ENCODE peak calls at places on chromosomes 4 and X, in eight cellular contexts. L, U, D, Q, C, E, S and K are unnamed samples.

GRCh38 chr4:23484689-23485088 is 405.2 kb downstream of the PPARGC1A start:
- DNase-seq in L (no peak), U (no peak), S (peak; percentile 58), E (no peak), C (peak; percentile 3), D (no peak), Q (no peak), K (no peak)

GRCh38 chrX:50941638-50942037 is 31.1 kb downstream of the BMP15 start:
- DNase-seq in U (peak; percentile 44), L (peak; percentile 7), D (no peak), S (peak; percentile 19), C (no peak), Q (no peak), E (no peak), K (no peak)

GRCh38 chrX:47169726-47170515 is 23.7 kb upstream of the UBA1 start:
- DNase-seq in C (no peak), S (no peak), E (no peak), D (no peak), L (peak; percentile 53), Q (no peak), U (peak; percentile 43), K (peak; percentile 65)

GRCh38 chr4:113145519-113146291 is 96.3 kb downstream of the ANK2 start:
- DNase-seq in S (peak; percentile 76), L (peak; percentile 7), D (no peak), C (no peak), Q (no peak), E (peak; percentile 20), U (no peak), K (no peak)

GRCh38 chr4:101790521-101791188 is at the start of gene BANK1:
- DNase-seq in L (no peak), C (peak; percentile 62), E (peak; percentile 47), Q (no peak), D (peak; percentile 16), S (peak; percentile 86), U (peak; percentile 91), K (peak; percentile 75)

GRCh38 chrX:11899091-11899490 is 141.1 kb downstream of the MSL3 start:
- DNase-seq in Q (no peak), U (no peak), D (no peak), E (no peak), C (peak; percentile 71), S (peak; percentile 1), L (no peak), K (no peak)

GRCh38 chr4:21697583-21697982 is 251.0 kb downstream of the KCNIP4 start:
- DNase-seq in Q (no peak), D (no peak), U (no peak), L (peak; percentile 32), S (peak; percentile 93), E (no peak), C (no peak), K (peak; percentile 28)

GRCh38 chr4:114911141-114911540 is 202.3 kb downstream of the NDST4 start:
- DNase-seq in C (no peak), S (no peak), D (no peak), U (no peak), Q (no peak), L (no peak), E (no peak), K (no peak)

GRCh38 chr4:186296481-186296880 is 30.5 kb downstream of the F11 start:
- DNase-seq in Q (no peak), C (no peak), D (no peak), S (no peak), U (no peak), L (no peak), E (peak; percentile 24), K (no peak)

GRCh38 chr4:8200302-8200975 is 1.3 kb downstream of the SH3TC1 start:
- DNase-seq in C (peak; percentile 62), Q (no peak), E (peak; percentile 76), D (no peak), S (no peak), L (no peak), U (peak; percentile 70), K (peak; percentile 75)

GRCh38 chr4:1784789-1785591 is 8.1 kb upstream of the FGFR3 start:
- DNase-seq in L (no peak), E (no peak), D (no peak), U (no peak), C (peak; percentile 18), Q (no peak), S (no peak), K (no peak)

GRCh38 chrX:43556207-43556606 is 99.9 kb upstream of the MAOA start:
- DNase-seq in E (peak; percentile 24), C (no peak), U (peak; percentile 57), L (no peak), D (no peak), S (no peak), Q (no peak), K (no peak)

GRCh38 chrX:43562372-43562771 is 93.7 kb upstream of the MAOA start:
- DNase-seq in E (no peak), S (no peak), U (no peak), Q (no peak), C (no peak), D (no peak), L (no peak), K (no peak)

GRCh38 chrX:43560247-43560946 is 95.7 kb upstream of the MAOA start:
- DNase-seq in E (no peak), Q (no peak), S (no peak), L (no peak), U (no peak), C (no peak), D (no peak), K (no peak)

GRCh38 chrX:43557792-43558191 is 98.3 kb upstream of the MAOA start:
- DNase-seq in Q (peak; percentile 0), C (peak; percentile 59), U (peak; percentile 85), S (peak; percentile 50), D (peak; percentile 63), E (peak; percentile 61), L (peak; percentile 56), K (peak; percentile 64)

DNA sequence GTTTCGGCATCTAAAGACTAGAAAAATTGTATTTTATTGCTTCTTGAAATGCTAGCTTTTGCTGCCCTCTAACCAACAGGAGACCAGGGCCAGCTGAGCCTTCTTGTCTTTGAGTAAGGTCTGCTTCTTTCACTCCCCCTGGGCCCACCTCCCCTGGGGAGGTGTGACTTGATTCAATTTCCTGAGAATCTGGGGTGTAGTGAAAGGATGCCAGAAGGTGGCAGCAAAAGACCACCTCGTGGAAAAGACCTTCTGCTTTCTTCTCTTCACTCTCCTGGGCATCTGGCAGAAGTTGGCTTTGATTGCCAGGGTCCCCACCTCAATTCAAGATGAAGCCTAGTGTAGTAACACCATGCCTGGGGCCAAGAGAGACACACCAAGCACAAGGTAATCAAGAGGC is 96.5 kb upstream of the MAOA start:
- DNase-seq in C (peak; percentile 57), L (peak; percentile 25), S (peak; percentile 85), Q (peak; percentile 0), E (peak; percentile 52), U (peak; percentile 71), D (peak; percentile 21), K (peak; percentile 38)
- H3K27ac ChIP-seq in C (no peak overlapping the region), L (no peak overlapping the region), S (no peak overlapping the region), Q (no peak overlapping the region), E (peak overlapping the region; percentile 17), U (no peak overlapping the region), D (no peak overlapping the region), K (no peak overlapping the region)

GRCh38 chrX:21961142-21961541 is 20.6 kb downstream of the SMS start:
- DNase-seq in U (no peak), E (no peak), C (no peak), D (no peak), Q (no peak), S (no peak), L (peak; percentile 13), K (no peak)

GRCh38 chrX:21966866-21967265 is 26.4 kb downstream of the SMS start:
- DNase-seq in C (no peak), U (no peak), S (no peak), D (no peak), Q (no peak), L (no peak), E (no peak), K (no peak)

GRCh38 chrX:21960569-21960968 is 20.1 kb downstream of the SMS start:
- DNase-seq in L (no peak), E (no peak), D (no peak), U (no peak), C (no peak), S (no peak), Q (no peak), K (peak; percentile 22)

GRCh38 chrX:21963226-21963625 is 22.7 kb downstream of the SMS start:
- DNase-seq in S (no peak), E (no peak), L (no peak), Q (peak; percentile 1), U (no peak), D (no peak), C (no peak), K (no peak)

DNA sequence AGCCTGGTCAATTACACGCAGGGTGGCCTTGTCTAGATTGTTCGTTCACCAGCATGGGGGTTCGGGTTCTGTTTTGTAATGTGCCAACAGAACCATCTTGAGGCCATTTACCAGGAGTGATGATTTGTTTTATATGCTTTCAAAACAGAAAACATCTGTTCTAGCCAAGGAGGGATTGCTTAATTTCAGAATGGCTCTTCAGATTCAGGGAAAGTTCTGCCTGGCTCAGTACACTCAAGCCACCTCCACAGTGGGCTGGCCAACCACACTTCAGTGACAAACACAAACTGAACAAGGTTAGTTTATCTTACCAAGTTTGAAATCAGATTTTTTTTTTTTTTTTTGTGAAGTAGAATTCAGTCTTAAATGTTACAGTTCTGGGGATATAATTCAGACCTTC is 23.2 kb downstream of the SMS start:
- DNase-seq in C (no peak), Q (no peak), S (no peak), L (peak; percentile 69), D (no peak), E (no peak), U (no peak), K (no peak)
- H3K27ac ChIP-seq in C (no peak overlapping the region), Q (peak overlapping the region; percentile 16), S (no peak overlapping the region), L (peak overlapping the region; percentile 58), D (no peak overlapping the region), E (no peak overlapping the region), U (no peak overlapping the region), K (no peak overlapping the region)

DNA sequence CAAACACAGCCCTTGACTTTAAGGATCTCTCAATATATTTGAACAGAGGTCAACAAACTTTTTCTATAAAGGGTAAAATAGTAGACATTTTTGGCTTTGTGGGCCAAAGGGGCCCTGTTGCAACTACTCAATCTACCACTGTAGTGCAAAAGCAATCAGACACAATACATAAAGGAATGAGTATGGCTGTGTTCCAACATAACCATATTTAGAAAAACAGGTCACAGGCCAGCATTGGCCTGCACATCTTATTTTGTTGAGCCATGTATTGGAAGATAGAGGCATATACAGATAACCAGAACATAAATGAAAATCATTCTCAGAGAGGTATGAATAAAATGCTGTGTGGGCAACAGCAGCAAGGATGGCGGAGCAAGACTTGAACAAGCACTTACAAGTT is 49.8 kb downstream of the MID1 start:
- DNase-seq in C (peak; percentile 27), U (no peak), Q (no peak), E (no peak), S (no peak), D (no peak), L (no peak), K (no peak)
- H3K27ac ChIP-seq in C (no peak overlapping the region), U (no peak overlapping the region), Q (no peak overlapping the region), E (no peak overlapping the region), S (no peak overlapping the region), D (no peak overlapping the region), L (peak overlapping the region; percentile 37), K (no peak overlapping the region)

GRCh38 chr4:35673137-35673536 is 571.2 kb downstream of the ARAP2 start:
- DNase-seq in E (no peak), D (no peak), S (no peak), Q (no peak), U (no peak), L (no peak), C (no peak), K (no peak)
- H3K27ac ChIP-seq in E (no peak overlapping the region), D (no peak overlapping the region), S (no peak overlapping the region), Q (no peak overlapping the region), U (no peak overlapping the region), L (no peak overlapping the region), C (no peak overlapping the region), K (no peak overlapping the region)